ENCODE peak calls at places on chromosomes 16 and 17, in nine cellular contexts. B is amniotic stem cell; K is cardiac muscle cell; R is RPMI7951; P is A673; V is stimulated activated CD4-positive, alpha-beta T cell treated with anti-CD3 and anti-CD28 coated beads, Interleukin-4, amount 100 ng/mL, for 24 hours; W is effector memory CD4-positive, alpha-beta T cell; J is activated B cell treated with CpG ODN at 0.5 μM for 24 hours; X is SK-N-DZ. T is an unnamed sample.

GRCh38 chr16:54847609-54848008 is 83.1 kb upstream of the IRX5 start:
- DNase-seq in V (no peak), X (no peak), P (no peak), B (no peak), K (no peak), J (no peak), W (no peak), R (no peak), T (no peak)

GRCh38 chr17:6512552-6512951 is 43.8 kb downstream of the PITPNM3 start:
- DNase-seq in V (no peak), K (no peak), J (no peak), R (no peak), B (no peak), P (no peak), W (no peak), X (no peak), T (no peak)

GRCh38 chr16:5071681-5072333 is at the start of gene ALG1:
- DNase-seq in X (peak), P (peak), B (peak), V (peak), W (peak), J (peak), R (peak), K (peak), T (peak)

GRCh38 chr17:64095144-64095882 is 34.6 kb downstream of the ERN1 start:
- DNase-seq in X (no peak), V (no peak), K (no peak), B (no peak), P (no peak), R (no peak), W (no peak), J (no peak), T (peak)

GRCh38 chr17:58703137-58703846 is 10.9 kb downstream of the RAD51C start:
- DNase-seq in R (no peak), W (no peak), X (no peak), J (no peak), P (no peak), V (no peak), K (peak), B (no peak), T (no peak)

GRCh38 chr17:59361386-59361785 is 29.9 kb downstream of the YPEL2 start:
- DNase-seq in P (peak), X (no peak), W (no peak), J (no peak), B (peak), R (peak), V (peak), K (peak), T (no peak)

GRCh38 chr17:36657763-36658490 is 56.5 kb downstream of the MRM1 start:
- DNase-seq in R (no peak), V (no peak), P (peak), K (peak), B (no peak), W (no peak), J (no peak), X (peak), T (no peak)

GRCh38 chr17:33968350-33969044 is 286.6 kb upstream of the CCL2 start:
- DNase-seq in B (no peak), J (no peak), R (peak), P (no peak), V (peak), W (no peak), X (no peak), K (no peak), T (no peak)

GRCh38 chr17:44610871-44611270 is 45.4 kb upstream of the MEIOC start:
- DNase-seq in X (no peak), W (no peak), J (no peak), P (no peak), V (no peak), R (peak), K (peak), B (no peak), T (no peak)

GRCh38 chr16:9844361-9844760 is 337.9 kb downstream of the GRIN2A start:
- DNase-seq in X (no peak), W (no peak), B (no peak), V (no peak), J (no peak), K (no peak), R (peak), P (no peak), T (no peak)

GRCh38 chr16:3305109-3306068 is at the start of the genes TIGD7 and ZNF75A:
- DNase-seq in R (peak), W (peak), J (peak), B (peak), X (peak), P (peak), V (peak), K (peak), T (peak)

GRCh38 chr16:27704252-27704651 is 154.3 kb downstream of the KATNIP start:
- DNase-seq in V (no peak), P (no peak), R (no peak), K (no peak), B (no peak), J (no peak), W (no peak), X (no peak), T (no peak)

GRCh38 chr17:21049457-21049856 is 6.6 kb upstream of the USP22 start:
- DNase-seq in P (no peak), R (no peak), X (no peak), V (no peak), B (no peak), K (no peak), J (no peak), W (no peak), T (no peak)

GRCh38 chr17:80377798-80378197 is 37.2 kb upstream of the ENDOV start:
- DNase-seq in R (no peak), B (no peak), P (no peak), K (no peak), X (no peak), J (no peak), W (no peak), V (no peak), T (no peak)

GRCh38 chr17:1231456-1231855 is 38.8 kb upstream of the BHLHA9 start:
- DNase-seq in J (no peak), P (no peak), B (no peak), W (no peak), K (peak), R (no peak), V (no peak), X (no peak), T (no peak)

GRCh38 chr17:42814633-42815399 is 9.3 kb downstream of the BECN1 start:
- DNase-seq in V (no peak), W (no peak), B (no peak), X (no peak), K (peak), J (no peak), P (peak), R (peak), T (no peak)

GRCh38 chr16:85640254-85640558 is 27.1 kb downstream of the GSE1 start:
- DNase-seq in W (no peak), J (no peak), X (no peak), R (no peak), P (peak), B (no peak), K (no peak), V (no peak), T (no peak)

GRCh38 chr17:68511254-68511670 is 968 bp upstream of the PRKAR1A start:
- DNase-seq in P (no peak), W (no peak), R (no peak), B (no peak), K (no peak), V (peak), X (no peak), J (no peak), T (no peak)

GRCh38 chr16:46920402-46921068 is 36.4 kb downstream of the GPT2 start:
- DNase-seq in J (no peak), V (no peak), B (no peak), P (no peak), K (no peak), W (no peak), R (no peak), X (no peak), T (peak)

GRCh38 chr17:70919241-70919640 is 749.9 kb downstream of the KCNJ2 start:
- DNase-seq in W (no peak), V (no peak), K (no peak), P (no peak), B (no peak), X (no peak), J (no peak), R (no peak), T (no peak)

GRCh38 chr16:14202697-14203096 is 131.6 kb downstream of the MRTFB start:
- DNase-seq in P (no peak), K (no peak), R (no peak), B (no peak), X (peak), V (no peak), J (no peak), W (no peak), T (peak)